ENCODE peak calls at places on chromosomes 12 and 14, in four cellular contexts. M is GM06990, P is choroid plexus epithelial cell, L is GM23338. W is an unnamed sample.

GRCh38 chr12:30251546-30251945 is 444.1 kb downstream of the IPO8 start:
- DNase-seq in M (no peak), P (no peak), L (peak), W (no peak)

GRCh38 chr12:17076335-17076734 is 470.4 kb upstream of the LMO3 start:
- DNase-seq in M (no peak), P (no peak), L (peak), W (no peak)

GRCh38 chr12:131828671-131829350 is 618 bp downstream of the MMP17 start:
- DNase-seq in M (no peak), P (no peak), L (peak), W (peak)

GRCh38 chr12:2336409-2336829 is 283.6 kb downstream of the CACNA1C start:
- DNase-seq in M (peak), P (peak), L (no peak), W (peak)

GRCh38 chr14:58884442-58884841 is 246.7 kb downstream of the DACT1 start:
- DNase-seq in M (no peak), P (no peak), L (peak), W (no peak)

GRCh38 chr14:27668531-27668930 is 1070.7 kb upstream of the NOVA1 start:
- DNase-seq in M (no peak), P (no peak), L (no peak), W (no peak)

GRCh38 chr12:41924111-41924510 is 220.6 kb downstream of the GXYLT1 start:
- DNase-seq in M (no peak), P (no peak), L (no peak), W (no peak)

GRCh38 chr14:50312734-50313054 is 570 bp downstream of the DMAC2L start:
- DNase-seq in M (no peak), P (peak), L (no peak), W (no peak)

GRCh38 chr12:117580718-117581062 is 219.3 kb upstream of the NOS1 start:
- DNase-seq in M (peak), P (no peak), L (peak), W (no peak)

GRCh38 chr14:105201928-105202513 is 20.9 kb upstream of the NUDT14 start:
- DNase-seq in M (no peak), P (no peak), L (no peak), W (no peak)

GRCh38 chr14:89542768-89543419 is 125.9 kb upstream of the FOXN3 start:
- DNase-seq in M (no peak), P (no peak), L (no peak), W (no peak)

GRCh38 chr12:19575307-19576243 is 136.3 kb downstream of the AEBP2 start:
- DNase-seq in M (no peak), P (peak), L (no peak), W (peak)

GRCh38 chr14:85960781-85961180 is 430.8 kb downstream of the FLRT2 start:
- DNase-seq in M (no peak), P (no peak), L (no peak), W (no peak)

GRCh38 chr12:29026419-29026818 is 122.7 kb upstream of the FAR2 start:
- DNase-seq in M (no peak), P (no peak), L (no peak), W (no peak)

GRCh38 chr14:50520947-50521815 is 11.2 kb downstream of the MAP4K5 start:
- DNase-seq in M (peak), P (peak), L (no peak), W (peak)

GRCh38 chr14:102220031-102220430 is 80.3 kb downstream of the WDR20 start:
- DNase-seq in M (peak), P (no peak), L (no peak), W (no peak)

GRCh38 chr14:22382955-22383354 is 206.1 kb downstream of the DAD1 start:
- DNase-seq in M (no peak), P (no peak), L (no peak), W (no peak)